ENCODE peak calls at places on chromosomes 16 and 17, in eight cellular contexts. Z, I, R, F, Y, U, K and T are unnamed samples.

GRCh38 chr16:80500116-80500859 is 40.5 kb upstream of the DYNLRB2 start:
- DNase-seq in Z (no peak), I (no peak), R (no peak), F (no peak), Y (no peak), U (no peak), K (no peak), T (no peak)

GRCh38 chr17:58269557-58270291 is 11.0 kb downstream of the MPO start:
- DNase-seq in Z (no peak), I (no peak), R (no peak), F (no peak), Y (no peak), U (no peak), K (no peak), T (peak; percentile 67)

GRCh38 chr17:51860934-51861561 is 297.5 kb downstream of the CA10 start:
- DNase-seq in Z (peak; percentile 50), I (peak; percentile 44), R (peak; percentile 81), F (no peak), Y (peak; percentile 18), U (peak; percentile 32), K (no peak), T (peak; percentile 53)

GRCh38 chr16:59701987-59702386 is 967.9 kb upstream of the GOT2 start:
- DNase-seq in Z (no peak), I (no peak), R (no peak), F (no peak), Y (no peak), U (no peak), K (no peak), T (no peak)

GRCh38 chr17:40909351-40909750 is 24.3 kb upstream of the KRT20 start:
- DNase-seq in Z (peak; percentile 92), I (peak; percentile 92), R (peak; percentile 70), F (no peak), Y (peak; percentile 95), U (peak; percentile 73), K (peak; percentile 90), T (peak; percentile 74)

GRCh38 chr16:86899757-86900156 is 321.4 kb downstream of the FOXL1 start:
- DNase-seq in Z (peak; percentile 18), I (no peak), R (no peak), F (no peak), Y (no peak), U (no peak), K (peak; percentile 87), T (no peak)

GRCh38 chr16:576197-576822 is 6.5 kb downstream of the PIGQ start:
- DNase-seq in Z (no peak), I (no peak), R (no peak), F (no peak), Y (no peak), U (no peak), K (no peak), T (peak; percentile 25)

GRCh38 chr16:20987049-20987448 is 86.5 kb downstream of the LYRM1 start:
- DNase-seq in Z (no peak), I (no peak), R (no peak), F (no peak), Y (no peak), U (no peak), K (no peak), T (no peak)

GRCh38 chr17:31594416-31594815 is 202.9 kb downstream of the RAB11FIP4 start:
- DNase-seq in Z (no peak), I (no peak), R (no peak), F (no peak), Y (no peak), U (no peak), K (no peak), T (no peak)

GRCh38 chr16:813204-813915 is 12.8 kb upstream of the GNG13 start:
- DNase-seq in Z (no peak), I (peak; percentile 12), R (peak; percentile 91), F (no peak), Y (no peak), U (peak; percentile 84), K (no peak), T (no peak)

GRCh38 chr17:36493956-36494355 is 7.5 kb downstream of the ZNHIT3 start:
- DNase-seq in Z (no peak), I (no peak), R (no peak), F (no peak), Y (no peak), U (peak; percentile 8), K (no peak), T (no peak)

GRCh38 chr16:84266451-84266850 is 26.6 kb upstream of the KCNG4 start:
- DNase-seq in Z (peak; percentile 88), I (peak; percentile 90), R (peak; percentile 68), F (peak; percentile 21), Y (peak; percentile 93), U (peak; percentile 90), K (peak; percentile 71), T (peak; percentile 76)

GRCh38 chr17:31788571-31788946 is 70.5 kb downstream of the COPRS start:
- DNase-seq in Z (no peak), I (no peak), R (no peak), F (no peak), Y (no peak), U (no peak), K (no peak), T (no peak)

GRCh38 chr17:2406903-2407790 is 6.3 kb upstream of the MNT start:
- DNase-seq in Z (peak; percentile 89), I (no peak), R (no peak), F (no peak), Y (peak; percentile 90), U (no peak), K (peak; percentile 84), T (no peak)

GRCh38 chr16:89536371-89536770 is 24.1 kb upstream of the RPL13 start:
- DNase-seq in Z (no peak), I (no peak), R (no peak), F (no peak), Y (no peak), U (no peak), K (no peak), T (no peak)
- H3K4me3 ChIP-seq in Z (no peak overlapping the region), I (no peak overlapping the region), R (no peak overlapping the region), F (no peak overlapping the region), Y (no peak overlapping the region), U (no peak overlapping the region), K (no peak overlapping the region), T (no peak overlapping the region)

DNA sequence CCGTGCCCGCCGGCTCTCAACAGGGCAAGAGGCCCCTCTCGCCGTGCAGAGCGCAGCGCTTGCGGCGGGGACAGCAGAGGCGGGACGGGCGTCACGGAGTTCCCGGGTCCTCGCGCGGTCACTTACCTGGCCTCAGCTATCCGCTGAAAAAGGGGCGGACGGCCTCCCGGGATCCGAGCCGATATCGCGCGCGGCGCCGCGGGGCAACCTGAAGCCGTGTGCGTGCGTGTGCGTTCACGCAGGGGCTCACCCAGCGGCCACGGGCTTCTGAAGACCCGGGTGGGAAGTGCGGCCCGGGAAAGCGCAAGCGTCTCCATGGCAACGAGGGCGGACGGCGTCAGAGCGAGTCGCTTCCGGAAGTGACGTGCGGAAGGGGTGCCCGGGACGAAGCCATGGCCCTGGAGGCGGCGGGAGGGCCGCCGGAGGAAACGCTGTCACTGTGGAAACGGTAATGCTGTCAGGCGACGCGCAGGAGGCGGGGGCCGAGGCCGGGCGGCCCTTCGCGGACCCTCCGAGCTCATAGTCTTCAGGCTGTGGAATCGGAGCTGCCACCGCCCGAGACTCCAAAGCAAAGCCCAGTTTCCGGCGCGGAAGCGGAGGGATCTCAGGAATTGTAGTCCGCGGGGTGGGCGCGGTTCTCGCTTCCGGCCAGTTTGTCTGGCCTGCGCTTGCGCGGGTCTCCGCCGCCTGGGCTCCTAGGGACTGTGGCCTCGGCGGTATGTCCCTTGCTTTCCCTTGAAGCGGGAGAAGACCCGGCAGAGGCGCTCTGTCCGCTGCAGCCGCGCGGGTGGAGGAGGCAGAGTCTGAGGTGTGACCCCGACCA is at the start of gene ENDOV:
- DNase-seq in Z (peak; percentile 97), I (peak; percentile 91), R (peak; percentile 94), F (peak; percentile 56), Y (peak; percentile 93), U (peak; percentile 99), K (peak; percentile 91), T (peak; percentile 90)
- TF ChIP-seq POLR2A in Z (peak; percentile 65), I (peak; percentile 85), R (peak; percentile 55), F (peak; percentile 84), Y (no peak), U (peak; percentile 84), K (peak; percentile 85), T (peak; percentile 20)

DNA sequence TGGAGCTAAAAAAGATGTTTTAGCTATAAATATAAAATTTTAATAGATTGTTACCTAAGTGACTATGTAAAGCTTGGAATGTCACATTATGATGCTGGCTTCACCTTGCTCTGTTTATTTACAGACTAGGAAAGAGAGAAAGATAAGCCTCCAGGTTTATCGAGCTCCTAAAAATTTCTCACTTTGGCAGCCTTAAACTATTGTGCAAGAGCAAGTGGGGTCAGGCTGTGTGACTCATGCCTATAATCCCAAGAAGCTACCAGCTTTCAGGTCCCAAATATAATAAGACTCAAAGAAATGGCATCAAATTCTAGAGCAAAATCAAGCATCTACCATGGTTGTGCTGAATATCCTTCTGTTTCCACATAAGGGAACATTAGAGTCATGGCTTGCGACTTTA is 34.3 kb upstream of the PRSS54 start:
- DNase-seq in Z (no peak), I (no peak), R (no peak), F (no peak), Y (no peak), U (no peak), K (no peak), T (peak; percentile 66)
- TF ChIP-seq MAX in Z (no peak), I (no peak), R (no peak), F (no peak), Y (no peak), U (no peak), K (no peak), T (no peak)

GRCh38 chr16:22006636-22007035 is 1.3 kb upstream of the MOSMO start:
- DNase-seq in Z (no peak), I (no peak), R (peak; percentile 27), F (no peak), Y (no peak), U (no peak), K (no peak), T (no peak)
- H3K4me3 ChIP-seq in Z (no peak overlapping the region), I (peak overlapping the region; percentile 98), R (peak overlapping the region; percentile 95), F (peak overlapping the region; percentile 88), Y (peak overlapping the region; percentile 90), U (no peak overlapping the region), K (no peak overlapping the region), T (peak overlapping the region; percentile 61)

DNA sequence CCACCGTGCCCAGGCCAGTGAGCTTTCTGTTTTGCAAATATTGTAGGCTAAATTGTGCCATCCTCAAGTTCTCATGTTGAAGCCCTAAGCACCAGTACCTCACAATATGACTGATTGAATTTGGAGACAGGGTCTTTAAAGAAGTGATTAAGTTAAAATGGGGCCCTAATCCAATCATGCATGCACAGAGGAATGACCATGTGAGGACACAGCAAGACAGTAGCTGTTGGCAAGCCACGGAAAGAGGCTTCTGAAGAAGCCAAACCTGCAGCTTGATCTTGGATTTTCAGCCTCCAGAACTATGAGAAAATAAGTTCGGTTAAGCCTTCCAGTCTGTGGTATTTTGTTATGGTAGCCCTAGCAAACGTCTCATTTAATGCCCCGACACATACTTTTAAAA is 24.9 kb downstream of the TOM1L2 start:
- DNase-seq in Z (no peak), I (no peak), R (no peak), F (no peak), Y (no peak), U (no peak), K (no peak), T (no peak)
- TF ChIP-seq POLR2A in Z (no peak), I (no peak), R (no peak), F (no peak), Y (no peak), U (no peak), K (no peak), T (no peak)

GRCh38 chr17:3544365-3544764 is 13.2 kb downstream of the TRPV3 start:
- DNase-seq in Z (no peak), I (no peak), R (no peak), F (no peak), Y (no peak), U (no peak), K (no peak), T (no peak)
- TF ChIP-seq MAX in Z (no peak), I (no peak), R (no peak), F (no peak), Y (no peak), U (no peak), K (no peak), T (no peak)